ENCODE peak calls at places on chromosomes 6 and 20, in seven cellular contexts. One of them, this sample, is unnamed.

GRCh38 chr20:59736366-59736765 is 132.0 kb downstream of the PHACTR3 start:
- DNase-seq in thyroid gland: no peak
- DNase-seq in HCT116: no peak
- DNase-seq in ovary: no peak
- DNase-seq in A549: no peak
- DNase-seq in IMR-90: no peak
- DNase-seq in uterus: no peak
- DNase-seq in this sample: no peak

GRCh38 chr6:40075051-40075445 is 140.8 kb upstream of the MOCS1 start:
- DNase-seq in IMR-90: no peak
- DNase-seq in A549: no peak
- DNase-seq in HCT116: no peak
- DNase-seq in uterus: no peak
- DNase-seq in thyroid gland: no peak
- DNase-seq in ovary: no peak
- DNase-seq in this sample: no peak

GRCh38 chr6:42279144-42279781 is 61.6 kb upstream of the MRPS10 start:
- DNase-seq in A549: peak
- DNase-seq in ovary: peak
- DNase-seq in HCT116: no peak
- DNase-seq in thyroid gland: no peak
- DNase-seq in IMR-90: peak
- DNase-seq in uterus: peak
- DNase-seq in this sample: peak

GRCh38 chr20:36203861-36204260 is 32.4 kb upstream of the AAR2 start:
- DNase-seq in uterus: no peak
- DNase-seq in HCT116: no peak
- DNase-seq in ovary: no peak
- DNase-seq in A549: no peak
- DNase-seq in IMR-90: no peak
- DNase-seq in thyroid gland: peak
- DNase-seq in this sample: no peak

GRCh38 chr6:166905505-166906134 is 50.7 kb downstream of the RNASET2 start:
- DNase-seq in ovary: no peak
- DNase-seq in thyroid gland: no peak
- DNase-seq in A549: no peak
- DNase-seq in uterus: no peak
- DNase-seq in IMR-90: no peak
- DNase-seq in HCT116: no peak
- DNase-seq in this sample: no peak

GRCh38 chr6:128598561-128598960 is 78.2 kb upstream of the PTPRK start:
- DNase-seq in A549: no peak
- DNase-seq in uterus: no peak
- DNase-seq in HCT116: peak
- DNase-seq in IMR-90: no peak
- DNase-seq in thyroid gland: no peak
- DNase-seq in ovary: no peak
- DNase-seq in this sample: no peak

GRCh38 chr6:30826961-30827342 is 57.4 kb upstream of the DDR1 start:
- DNase-seq in ovary: no peak
- DNase-seq in HCT116: no peak
- DNase-seq in IMR-90: no peak
- DNase-seq in A549: peak
- DNase-seq in uterus: no peak
- DNase-seq in thyroid gland: peak
- DNase-seq in this sample: no peak

GRCh38 chr6:45679163-45679562 is 301.4 kb upstream of the SUPT3H start:
- DNase-seq in A549: no peak
- DNase-seq in uterus: no peak
- DNase-seq in ovary: no peak
- DNase-seq in HCT116: no peak
- DNase-seq in thyroid gland: no peak
- DNase-seq in IMR-90: no peak
- DNase-seq in this sample: no peak

GRCh38 chr6:56484669-56485068 is 158.0 kb downstream of the DST start:
- DNase-seq in ovary: no peak
- DNase-seq in thyroid gland: no peak
- DNase-seq in IMR-90: peak
- DNase-seq in HCT116: no peak
- DNase-seq in A549: no peak
- DNase-seq in uterus: no peak
- DNase-seq in this sample: no peak

GRCh38 chr6:143569035-143569434 is 57.5 kb upstream of the FUCA2 start:
- DNase-seq in HCT116: no peak
- DNase-seq in uterus: no peak
- DNase-seq in IMR-90: peak
- DNase-seq in ovary: no peak
- DNase-seq in A549: no peak
- DNase-seq in thyroid gland: no peak
- DNase-seq in this sample: no peak

GRCh38 chr6:53730767-53731166 is 64.0 kb upstream of the LRRC1 start:
- DNase-seq in uterus: no peak
- DNase-seq in A549: no peak
- DNase-seq in thyroid gland: no peak
- DNase-seq in IMR-90: no peak
- DNase-seq in HCT116: no peak
- DNase-seq in ovary: no peak
- DNase-seq in this sample: no peak

GRCh38 chr20:39785252-39785917 is 823.2 kb downstream of the DHX35 start:
- DNase-seq in IMR-90: no peak
- DNase-seq in uterus: no peak
- DNase-seq in A549: no peak
- DNase-seq in HCT116: no peak
- DNase-seq in ovary: no peak
- DNase-seq in thyroid gland: peak
- DNase-seq in this sample: peak

GRCh38 chr6:97123112-97123511 is 159.9 kb downstream of the MMS22L start:
- DNase-seq in ovary: no peak
- DNase-seq in thyroid gland: no peak
- DNase-seq in A549: no peak
- DNase-seq in HCT116: no peak
- DNase-seq in IMR-90: no peak
- DNase-seq in uterus: no peak
- DNase-seq in this sample: no peak

GRCh38 chr6:45713981-45714685 is 301.5 kb downstream of the CLIC5 start:
- DNase-seq in HCT116: no peak
- DNase-seq in A549: no peak
- DNase-seq in thyroid gland: no peak
- DNase-seq in IMR-90: no peak
- DNase-seq in uterus: no peak
- DNase-seq in ovary: no peak
- DNase-seq in this sample: no peak

GRCh38 chr20:8375898-8376297 is 243.8 kb downstream of the PLCB1 start:
- DNase-seq in IMR-90: no peak
- DNase-seq in HCT116: no peak
- DNase-seq in ovary: no peak
- DNase-seq in A549: no peak
- DNase-seq in uterus: no peak
- DNase-seq in thyroid gland: peak
- DNase-seq in this sample: no peak

GRCh38 chr6:77015350-77015749 is 447.9 kb downstream of the HTR1B start:
- DNase-seq in A549: no peak
- DNase-seq in IMR-90: peak
- DNase-seq in thyroid gland: no peak
- DNase-seq in uterus: no peak
- DNase-seq in HCT116: no peak
- DNase-seq in ovary: no peak
- DNase-seq in this sample: no peak

GRCh38 chr6:147531321-147531720 is 22.8 kb downstream of the SAMD5 start:
- DNase-seq in uterus: no peak
- DNase-seq in ovary: no peak
- DNase-seq in IMR-90: no peak
- DNase-seq in HCT116: no peak
- DNase-seq in thyroid gland: no peak
- DNase-seq in A549: no peak
- DNase-seq in this sample: no peak

GRCh38 chr20:24611360-24612140 is 142.1 kb downstream of the SYNDIG1 start:
- DNase-seq in ovary: no peak
- DNase-seq in uterus: no peak
- DNase-seq in IMR-90: no peak
- DNase-seq in HCT116: no peak
- DNase-seq in thyroid gland: no peak
- DNase-seq in A549: no peak
- DNase-seq in this sample: no peak

GRCh38 chr6:3919130-3919628 is 70.0 kb downstream of the FAM50B start:
- DNase-seq in HCT116: no peak
- DNase-seq in uterus: no peak
- DNase-seq in IMR-90: peak
- DNase-seq in A549: peak
- DNase-seq in thyroid gland: peak
- DNase-seq in ovary: no peak
- DNase-seq in this sample: no peak

GRCh38 chr6:170178561-170179477 is 112.1 kb downstream of the DLL1 start:
- DNase-seq in IMR-90: peak
- DNase-seq in HCT116: no peak
- DNase-seq in thyroid gland: no peak
- DNase-seq in ovary: no peak
- DNase-seq in A549: no peak
- DNase-seq in uterus: peak
- DNase-seq in this sample: peak

GRCh38 chr20:52143277-52143676 is 48.3 kb downstream of the ZFP64 start:
- DNase-seq in uterus: no peak
- DNase-seq in IMR-90: no peak
- DNase-seq in HCT116: no peak
- DNase-seq in thyroid gland: no peak
- DNase-seq in A549: no peak
- DNase-seq in ovary: no peak
- DNase-seq in this sample: no peak

GRCh38 chr6:30169658-30170614 is 6.6 kb downstream of the TRIM15 start:
- DNase-seq in thyroid gland: no peak
- DNase-seq in HCT116: peak
- DNase-seq in uterus: no peak
- DNase-seq in IMR-90: peak
- DNase-seq in ovary: no peak
- DNase-seq in A549: peak
- DNase-seq in this sample: no peak

DNA sequence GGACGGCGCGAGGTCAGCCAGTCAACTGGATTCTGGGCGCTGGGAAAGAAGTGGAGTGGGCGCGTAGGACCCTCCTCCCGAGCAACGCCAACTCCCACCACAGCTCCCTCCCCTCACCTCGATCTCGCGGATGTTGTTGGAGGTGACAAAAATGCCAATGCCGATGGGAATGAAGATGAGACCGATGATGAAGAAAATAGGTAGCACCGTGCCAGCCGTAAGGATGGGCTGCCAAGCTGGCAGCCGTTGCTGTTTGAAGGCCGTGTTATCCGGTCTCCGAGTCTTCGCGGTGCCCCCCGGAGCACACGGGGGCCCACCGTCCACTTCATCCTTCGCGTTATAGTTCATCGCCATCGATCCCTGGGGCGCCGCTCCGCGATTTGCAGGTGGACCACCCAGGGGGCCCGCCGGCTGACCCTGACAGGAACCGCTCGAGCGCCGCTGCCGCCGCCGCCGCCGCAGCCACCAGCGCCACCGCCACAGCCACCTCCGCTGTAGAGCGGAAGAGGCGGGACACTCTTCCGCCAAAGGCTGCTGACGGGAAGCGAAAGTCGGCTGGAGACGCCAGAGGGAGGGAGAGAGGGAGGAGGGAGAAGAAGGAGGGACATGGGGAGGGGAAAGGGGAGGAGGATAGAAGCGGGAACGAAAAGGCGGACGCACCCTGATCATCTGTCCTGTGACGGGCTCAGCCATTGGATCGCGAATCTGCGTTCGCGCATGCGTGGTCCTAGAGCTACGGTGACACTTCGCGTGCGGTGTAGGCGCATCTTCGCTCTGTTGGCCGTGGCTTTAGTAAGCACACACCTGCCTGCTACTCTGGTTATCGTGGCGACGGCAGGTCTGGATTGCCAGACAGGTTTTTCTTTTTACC is at the start of gene TMEM30A:
- DNase-seq in IMR-90: peak
- DNase-seq in HCT116: peak
- DNase-seq in A549: peak
- DNase-seq in ovary: peak
- DNase-seq in uterus: peak
- DNase-seq in thyroid gland: peak
- DNase-seq in this sample: peak
- TF ChIP-seq POLR2A in IMR-90: peak
- TF ChIP-seq POLR2A in HCT116: peak
- TF ChIP-seq POLR2A in A549: peak
- TF ChIP-seq POLR2A in ovary: peak
- TF ChIP-seq POLR2A in uterus: peak
- TF ChIP-seq POLR2A in thyroid gland: peak
- TF ChIP-seq POLR2A in this sample: peak

GRCh38 chr6:36685926-36686667 is 7.6 kb downstream of the CDKN1A start:
- DNase-seq in uterus: no peak
- DNase-seq in thyroid gland: no peak
- DNase-seq in A549: no peak
- DNase-seq in ovary: no peak
- DNase-seq in IMR-90: no peak
- DNase-seq in HCT116: no peak
- DNase-seq in this sample: no peak
- H3K27ac ChIP-seq in uterus: no peak
- H3K27ac ChIP-seq in thyroid gland: peak
- H3K27ac ChIP-seq in A549: peak
- H3K27ac ChIP-seq in ovary: no peak
- H3K27ac ChIP-seq in IMR-90: no peak
- H3K27ac ChIP-seq in HCT116: no peak
- H3K27ac ChIP-seq in this sample: no peak

GRCh38 chr6:12228447-12229146 is 61.6 kb upstream of the EDN1 start:
- DNase-seq in A549: no peak
- DNase-seq in thyroid gland: no peak
- DNase-seq in uterus: no peak
- DNase-seq in HCT116: no peak
- DNase-seq in ovary: no peak
- DNase-seq in IMR-90: no peak
- DNase-seq in this sample: no peak
- TF ChIP-seq CTCF in A549: no peak
- TF ChIP-seq CTCF in thyroid gland: no peak
- TF ChIP-seq CTCF in uterus: no peak
- TF ChIP-seq CTCF in HCT116: no peak
- TF ChIP-seq CTCF in ovary: no peak
- TF ChIP-seq CTCF in IMR-90: no peak
- TF ChIP-seq CTCF in this sample: no peak

DNA sequence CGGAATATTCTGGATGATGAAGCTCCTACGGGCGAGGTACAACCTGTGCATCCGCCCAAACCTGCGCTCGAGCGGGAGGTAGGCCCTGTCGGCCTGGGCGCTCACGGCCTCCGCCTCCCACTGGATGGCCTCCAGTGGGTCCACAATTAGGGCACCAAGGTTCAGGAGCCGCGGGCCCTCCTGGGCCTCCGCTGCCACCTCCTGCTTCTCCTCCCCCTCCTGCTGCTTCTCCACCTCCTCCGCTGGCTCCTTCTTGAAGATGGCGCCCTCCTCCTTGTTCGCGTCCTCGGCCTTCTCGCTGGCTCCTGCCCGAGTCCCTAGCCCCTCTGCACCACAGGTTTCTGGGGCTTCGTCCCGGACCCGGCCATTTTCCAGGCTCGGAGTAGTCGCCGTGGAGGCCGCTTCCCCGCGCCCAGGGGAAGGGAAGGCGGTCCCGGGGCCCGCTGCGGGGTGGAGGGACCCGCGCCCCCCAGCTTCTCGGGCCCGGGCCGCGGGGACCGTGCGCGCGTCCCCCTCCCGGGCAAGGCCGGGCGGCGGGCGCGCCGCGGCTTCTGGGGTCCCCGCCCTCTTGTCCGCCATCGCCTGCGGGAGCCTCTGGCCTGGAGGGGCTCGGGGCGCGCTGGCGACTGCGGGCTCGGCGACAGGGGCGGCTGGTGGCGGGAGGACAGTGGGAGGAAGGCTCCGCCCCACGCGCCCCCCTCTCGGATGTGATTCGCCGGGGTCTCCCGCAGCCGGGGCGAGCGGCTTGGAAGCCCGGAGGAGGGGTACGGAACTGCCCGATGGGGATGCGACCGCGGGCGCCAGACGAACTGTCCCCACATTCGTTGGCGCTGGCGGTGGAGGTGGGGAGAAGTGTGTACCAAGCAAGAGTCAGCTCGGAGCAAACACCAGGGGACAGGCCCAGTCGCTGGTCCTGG is 17.6 kb downstream of the PLAGL2 start:
- DNase-seq in HCT116: no peak
- DNase-seq in thyroid gland: peak
- DNase-seq in A549: no peak
- DNase-seq in ovary: peak
- DNase-seq in uterus: peak
- DNase-seq in IMR-90: peak
- DNase-seq in this sample: peak
- TF ChIP-seq POLR2A in HCT116: no peak
- TF ChIP-seq POLR2A in thyroid gland: peak
- TF ChIP-seq POLR2A in A549: no peak
- TF ChIP-seq POLR2A in ovary: no peak
- TF ChIP-seq POLR2A in uterus: peak
- TF ChIP-seq POLR2A in IMR-90: no peak
- TF ChIP-seq POLR2A in this sample: no peak